ENCODE peak calls at places on chromosomes 3 and 15, in four cellular contexts. V is H1, W is HepG2, P is K562. N is an unnamed sample.

GRCh38 chr3:71718069-71718468 is 7.1 kb downstream of the EIF4E3 start:
- DNase-seq in W (no peak), V (no peak), P (no peak), N (no peak)

GRCh38 chr3:110708166-110708565 is 363.4 kb upstream of the NECTIN3 start:
- DNase-seq in W (no peak), P (no peak), V (no peak), N (no peak)

GRCh38 chr3:149077638-149078037 is 8.7 kb downstream of the HLTF start:
- DNase-seq in P (no peak), V (no peak), W (no peak), N (no peak)

GRCh38 chr3:156834962-156835535 is 8.9 kb downstream of the LEKR1 start:
- DNase-seq in P (no peak), W (no peak), V (no peak), N (no peak)

GRCh38 chr3:139554628-139555027 is 15.1 kb upstream of the RBP1 start:
- DNase-seq in P (no peak), V (no peak), W (no peak), N (no peak)

GRCh38 chr3:171282041-171282440 is 178.2 kb downstream of the TNIK start:
- DNase-seq in V (no peak), P (no peak), W (no peak), N (no peak)

GRCh38 chr3:78900879-78901278 is 866.9 kb downstream of the ROBO1 start:
- DNase-seq in P (no peak), W (no peak), V (no peak), N (no peak)

GRCh38 chr3:73812054-73812453 is 187.3 kb upstream of the PDZRN3 start:
- DNase-seq in P (no peak), V (no peak), W (no peak), N (no peak)

GRCh38 chr3:142623209-142623608 is 27.0 kb downstream of the PLS1 start:
- DNase-seq in W (no peak), V (no peak), P (no peak), N (no peak)

GRCh38 chr3:127632441-127632840 is 3.5 kb downstream of the PODXL2 start:
- DNase-seq in P (no peak), V (no peak), W (no peak), N (no peak)

GRCh38 chr3:185586644-185586964 is 509 bp downstream of the SENP2 start:
- DNase-seq in W (peak; percentile 36), V (no peak), P (no peak), N (no peak)

GRCh38 chr3:111768571-111769100 is 90.4 kb upstream of the PHLDB2 start:
- DNase-seq in P (no peak), W (peak; percentile 50), V (no peak), N (no peak)

GRCh38 chr3:4633078-4634004 is 140.2 kb downstream of the ITPR1 start:
- DNase-seq in V (no peak), W (peak; percentile 52), P (peak; percentile 69), N (peak; percentile 30)

GRCh38 chr3:114874447-114874846 is 272.6 kb downstream of the ZBTB20 start:
- DNase-seq in W (no peak), V (no peak), P (no peak), N (no peak)

GRCh38 chr3:60755094-60755493 is 496.2 kb downstream of the FHIT start:
- DNase-seq in V (peak; percentile 64), P (no peak), W (peak; percentile 31), N (no peak)

GRCh38 chr3:134517796-134518195 is 31.9 kb downstream of the CEP63 start:
- DNase-seq in W (no peak), V (no peak), P (no peak), N (no peak)

GRCh38 chr3:50015918-50016317 is 72.8 kb upstream of the RBM5 start:
- DNase-seq in W (no peak), V (no peak), P (no peak), N (no peak)

DNA sequence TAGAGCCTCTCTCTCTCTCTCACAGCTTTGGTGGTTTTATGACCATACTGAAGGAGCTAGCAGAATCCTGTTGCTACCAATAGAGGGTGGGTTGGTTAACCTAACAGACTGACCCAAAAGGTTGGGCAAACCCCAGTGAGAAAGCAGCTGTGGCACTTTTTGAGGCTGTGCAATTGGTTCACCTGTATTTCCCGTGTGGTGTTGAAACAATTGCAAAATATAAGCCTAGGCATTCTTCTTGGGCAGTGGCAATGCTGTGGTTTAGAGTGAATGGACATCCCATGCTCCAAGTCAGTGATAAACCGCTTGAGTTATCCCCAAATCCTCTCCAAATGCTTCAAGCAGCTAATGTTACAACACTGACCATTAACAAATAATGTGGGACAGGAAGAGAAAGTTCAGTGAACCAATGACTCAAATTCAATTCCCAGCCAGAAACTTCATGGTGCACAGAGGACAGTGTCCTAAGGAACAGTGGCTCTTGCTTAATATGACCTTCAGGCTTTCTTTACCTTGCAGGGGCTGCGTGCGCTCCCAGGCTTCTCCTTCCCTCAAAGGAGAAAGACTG is 261.9 kb upstream of the ICE2 start:
- DNase-seq in P (no peak), V (no peak), W (peak; percentile 34), N (no peak)
- TF ChIP-seq HDAC6 in P (no peak), V (no peak), W (no peak), N (no peak)

GRCh38 chr15:38683382-38684242 is 119.0 kb upstream of the RASGRP1 start:
- DNase-seq in P (peak; percentile 29), V (peak; percentile 58), W (peak; percentile 27), N (no peak)
- TF ChIP-seq HDAC6 in P (no peak), V (no peak), W (no peak), N (no peak)

DNA sequence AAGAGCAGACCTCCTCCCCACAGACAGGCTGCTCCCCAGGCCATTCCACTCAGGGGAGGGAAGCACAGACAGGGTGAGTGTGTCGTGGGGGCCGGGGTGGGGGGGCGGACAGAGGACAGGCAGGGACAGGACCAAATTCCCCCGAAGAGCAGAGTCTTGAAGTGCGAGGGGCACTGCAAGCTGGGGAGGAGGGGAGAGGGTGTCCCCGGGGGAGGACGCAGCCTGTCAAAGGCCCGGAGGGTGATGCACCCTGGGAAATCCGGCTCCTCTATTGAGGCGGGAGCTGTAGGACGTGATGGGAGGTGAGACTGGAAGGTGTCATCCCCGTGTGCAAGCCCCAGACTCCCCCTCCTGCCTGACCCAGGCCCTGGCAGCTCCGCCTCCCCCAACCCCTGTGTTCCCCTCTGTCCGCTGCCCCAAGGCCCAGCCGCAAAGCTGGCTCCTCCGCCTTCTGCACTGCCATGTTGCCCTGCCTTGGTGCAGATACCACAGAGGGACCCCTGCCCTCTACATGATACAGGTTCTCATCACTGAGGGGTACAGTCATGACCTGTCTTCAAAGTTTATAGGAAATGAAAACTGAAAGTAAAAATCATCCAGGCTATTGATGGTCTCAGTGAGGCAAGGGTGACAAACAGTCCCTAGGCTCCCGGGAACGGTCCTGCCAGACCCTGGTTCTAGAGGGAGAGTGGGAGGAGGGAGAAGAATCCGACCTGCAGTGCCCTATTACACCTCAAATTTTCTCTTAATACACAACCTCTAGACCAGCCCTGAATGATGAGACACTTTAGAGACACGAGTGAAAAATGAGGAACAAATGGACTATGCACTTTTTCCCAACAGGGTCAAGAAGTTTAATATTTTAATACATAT is 76.3 kb upstream of the IQSEC1 start:
- DNase-seq in W (no peak), P (no peak), V (no peak), N (no peak)
- TF ChIP-seq HDAC6 in W (no peak), P (no peak), V (no peak), N (no peak)

GRCh38 chr3:61807865-61808276 is 246.5 kb downstream of the PTPRG start:
- DNase-seq in P (no peak), W (peak; percentile 39), V (no peak), N (no peak)
- TF ChIP-seq HDAC6 in P (no peak), W (no peak), V (no peak), N (no peak)

GRCh38 chr3:193563429-193563828 is 8.7 kb upstream of the ATP13A4 start:
- DNase-seq in P (no peak), W (no peak), V (no peak), N (no peak)

GRCh38 chr3:193559100-193559499 is 4.4 kb upstream of the ATP13A4 start:
- DNase-seq in P (no peak), V (no peak), W (no peak), N (no peak)

GRCh38 chr3:193560091-193560490 is 5.4 kb upstream of the ATP13A4 start:
- DNase-seq in V (no peak), W (no peak), P (no peak), N (no peak)

GRCh38 chr3:193563999-193564398 is 9.3 kb upstream of the ATP13A4 start:
- DNase-seq in W (peak; percentile 9), P (no peak), V (no peak), N (no peak)

DNA sequence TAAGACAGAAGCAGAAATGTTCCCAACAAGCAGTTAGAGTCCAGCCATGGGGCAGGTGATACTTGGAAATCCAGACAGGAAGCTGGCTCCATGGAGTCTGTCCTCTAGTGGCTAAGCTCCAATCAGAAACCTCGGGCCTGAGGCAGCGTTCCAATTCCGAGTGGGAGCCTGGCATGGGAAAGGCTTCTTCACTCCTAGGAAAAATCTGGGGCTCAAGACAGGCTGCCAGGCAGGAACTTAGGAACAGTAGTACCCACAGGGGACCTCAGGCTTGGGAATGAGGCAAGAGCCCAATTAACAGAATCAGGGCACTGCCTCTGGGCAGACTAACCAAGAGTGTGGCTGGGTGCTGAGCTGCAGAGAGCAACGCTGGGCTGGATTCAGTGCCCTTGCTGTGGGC is 6.2 kb upstream of the ATP13A4 start:
- DNase-seq in P (no peak), W (no peak), V (no peak), N (no peak)
- TF ChIP-seq HDAC6 in P (no peak), W (no peak), V (no peak), N (no peak)

GRCh38 chr3:183354325-183354831 is 74.0 kb downstream of the MCF2L2 start:
- DNase-seq in P (peak; percentile 87), V (no peak), W (no peak), N (no peak)

GRCh38 chr3:183350164-183350563 is 78.3 kb downstream of the MCF2L2 start:
- DNase-seq in V (no peak), W (no peak), P (no peak), N (no peak)

GRCh38 chr3:183353421-183353820 is 75.0 kb downstream of the MCF2L2 start:
- DNase-seq in P (no peak), W (no peak), V (no peak), N (no peak)

GRCh38 chr3:183354874-183355273 is 73.5 kb downstream of the MCF2L2 start:
- DNase-seq in W (no peak), V (no peak), P (no peak), N (no peak)

GRCh38 chr3:183349421-183350157 is 78.8 kb downstream of the MCF2L2 start:
- DNase-seq in W (no peak), V (no peak), P (no peak), N (no peak)
- TF ChIP-seq HDAC6 in W (no peak), V (no peak), P (no peak), N (no peak)

GRCh38 chr3:46438831-46439230 is 25.9 kb downstream of the LTF start:
- DNase-seq in W (no peak), V (no peak), P (no peak), N (no peak)

GRCh38 chr3:46435327-46435726 is 28.3 kb downstream of the CCRL2 start:
- DNase-seq in W (no peak), P (no peak), V (no peak), N (no peak)

GRCh38 chr3:46442591-46443530 is 21.8 kb downstream of the LTF start:
- DNase-seq in V (no peak), W (peak; percentile 10), P (no peak), N (no peak)

GRCh38 chr3:46440531-46441294 is 24.0 kb downstream of the LTF start:
- DNase-seq in P (no peak), V (no peak), W (no peak), N (peak; percentile 56)
- TF ChIP-seq HDAC6 in P (no peak), V (no peak), W (no peak), N (no peak)

GRCh38 chr3:181966387-181966786 is 254.7 kb downstream of the SOX2 start:
- DNase-seq in P (no peak), V (no peak), W (no peak), N (no peak)
- TF ChIP-seq HDAC6 in P (no peak), V (no peak), W (no peak), N (no peak)

GRCh38 chr3:32947466-32948238 is 3.8 kb upstream of the CCR4 start:
- DNase-seq in W (peak; percentile 83), P (peak; percentile 68), V (peak; percentile 99), N (peak; percentile 61)
- TF ChIP-seq HDAC6 in W (no peak), P (no peak), V (no peak), N (no peak)